ENCODE peak calls at places on chromosomes 11 and 22, in six cellular contexts. One of them, this sample, is unnamed.

GRCh38 chr11:45794169-45794568 is 10.8 kb upstream of the SLC35C1 start:
- DNase-seq in NCI-H510A treated with DMSO at 0.1 percent for 48 hours: peak
- DNase-seq in breast epithelium: no peak
- DNase-seq in NCI-H1092 treated with DMSO at 0.1 percent for 48 hours: peak
- DNase-seq in germinal center: no peak
- DNase-seq in HS-5: no peak
- DNase-seq in this sample: no peak

GRCh38 chr11:57100638-57101312 is 81.0 kb upstream of the LRRC55 start:
- DNase-seq in breast epithelium: no peak
- DNase-seq in NCI-H1092 treated with DMSO at 0.1 percent for 48 hours: peak
- DNase-seq in HS-5: no peak
- DNase-seq in NCI-H510A treated with DMSO at 0.1 percent for 48 hours: no peak
- DNase-seq in germinal center: no peak
- DNase-seq in this sample: no peak

GRCh38 chr11:134261000-134261399 is 7.6 kb downstream of the ACAD8 start:
- DNase-seq in HS-5: no peak
- DNase-seq in germinal center: no peak
- DNase-seq in NCI-H1092 treated with DMSO at 0.1 percent for 48 hours: no peak
- DNase-seq in breast epithelium: no peak
- DNase-seq in NCI-H510A treated with DMSO at 0.1 percent for 48 hours: no peak
- DNase-seq in this sample: no peak

GRCh38 chr11:118699508-118700220 is 20.2 kb upstream of the TREH start:
- DNase-seq in germinal center: no peak
- DNase-seq in breast epithelium: no peak
- DNase-seq in NCI-H510A treated with DMSO at 0.1 percent for 48 hours: no peak
- DNase-seq in NCI-H1092 treated with DMSO at 0.1 percent for 48 hours: no peak
- DNase-seq in HS-5: no peak
- DNase-seq in this sample: no peak

GRCh38 chr11:117335399-117335798 is 7.7 kb downstream of the CEP164 start:
- DNase-seq in breast epithelium: no peak
- DNase-seq in germinal center: no peak
- DNase-seq in NCI-H510A treated with DMSO at 0.1 percent for 48 hours: no peak
- DNase-seq in HS-5: no peak
- DNase-seq in NCI-H1092 treated with DMSO at 0.1 percent for 48 hours: no peak
- DNase-seq in this sample: no peak

GRCh38 chr11:128346808-128347207 is 240.6 kb downstream of the ETS1 start:
- DNase-seq in germinal center: no peak
- DNase-seq in NCI-H1092 treated with DMSO at 0.1 percent for 48 hours: peak
- DNase-seq in NCI-H510A treated with DMSO at 0.1 percent for 48 hours: no peak
- DNase-seq in HS-5: no peak
- DNase-seq in breast epithelium: no peak
- DNase-seq in this sample: no peak

GRCh38 chr11:70702040-70702648 is 303.8 kb downstream of the CTTN start:
- DNase-seq in breast epithelium: no peak
- DNase-seq in HS-5: no peak
- DNase-seq in NCI-H1092 treated with DMSO at 0.1 percent for 48 hours: no peak
- DNase-seq in germinal center: no peak
- DNase-seq in NCI-H510A treated with DMSO at 0.1 percent for 48 hours: no peak
- DNase-seq in this sample: no peak

GRCh38 chr22:25369133-25369532 is 149.7 kb downstream of the CRYBB2 start:
- DNase-seq in breast epithelium: no peak
- DNase-seq in NCI-H510A treated with DMSO at 0.1 percent for 48 hours: no peak
- DNase-seq in HS-5: no peak
- DNase-seq in NCI-H1092 treated with DMSO at 0.1 percent for 48 hours: no peak
- DNase-seq in germinal center: no peak
- DNase-seq in this sample: no peak

GRCh38 chr11:86671386-86672006 is 920 bp downstream of the ME3 start:
- DNase-seq in breast epithelium: peak
- DNase-seq in NCI-H1092 treated with DMSO at 0.1 percent for 48 hours: peak
- DNase-seq in germinal center: no peak
- DNase-seq in HS-5: no peak
- DNase-seq in NCI-H510A treated with DMSO at 0.1 percent for 48 hours: peak
- DNase-seq in this sample: no peak

GRCh38 chr22:45627489-45628233 is 44.0 kb upstream of the ATXN10 start:
- DNase-seq in HS-5: no peak
- DNase-seq in NCI-H510A treated with DMSO at 0.1 percent for 48 hours: no peak
- DNase-seq in breast epithelium: no peak
- DNase-seq in NCI-H1092 treated with DMSO at 0.1 percent for 48 hours: no peak
- DNase-seq in germinal center: no peak
- DNase-seq in this sample: no peak

GRCh38 chr11:118435233-118435892 is 929 bp upstream of the KMT2A start:
- DNase-seq in NCI-H510A treated with DMSO at 0.1 percent for 48 hours: peak
- DNase-seq in breast epithelium: no peak
- DNase-seq in HS-5: no peak
- DNase-seq in NCI-H1092 treated with DMSO at 0.1 percent for 48 hours: peak
- DNase-seq in germinal center: peak
- DNase-seq in this sample: peak

GRCh38 chr11:1442807-1443366 is 43.7 kb downstream of the MOB2 start:
- DNase-seq in HS-5: no peak
- DNase-seq in NCI-H1092 treated with DMSO at 0.1 percent for 48 hours: no peak
- DNase-seq in breast epithelium: no peak
- DNase-seq in germinal center: no peak
- DNase-seq in NCI-H510A treated with DMSO at 0.1 percent for 48 hours: no peak
- DNase-seq in this sample: no peak

GRCh38 chr11:61793084-61793828 is 545 bp downstream of the FEN1 start:
- DNase-seq in germinal center: no peak
- DNase-seq in NCI-H510A treated with DMSO at 0.1 percent for 48 hours: peak
- DNase-seq in HS-5: no peak
- DNase-seq in breast epithelium: no peak
- DNase-seq in NCI-H1092 treated with DMSO at 0.1 percent for 48 hours: peak
- DNase-seq in this sample: no peak

GRCh38 chr22:38829485-38829884 is 14.3 kb downstream of the NPTXR start:
- DNase-seq in germinal center: no peak
- DNase-seq in HS-5: no peak
- DNase-seq in breast epithelium: no peak
- DNase-seq in NCI-H1092 treated with DMSO at 0.1 percent for 48 hours: no peak
- DNase-seq in NCI-H510A treated with DMSO at 0.1 percent for 48 hours: no peak
- DNase-seq in this sample: no peak

GRCh38 chr11:132862918-132863317 is 669.4 kb downstream of the OPCML start:
- DNase-seq in NCI-H510A treated with DMSO at 0.1 percent for 48 hours: no peak
- DNase-seq in NCI-H1092 treated with DMSO at 0.1 percent for 48 hours: no peak
- DNase-seq in breast epithelium: no peak
- DNase-seq in germinal center: no peak
- DNase-seq in HS-5: no peak
- DNase-seq in this sample: no peak

GRCh38 chr22:46106279-46107022 is 43.9 kb upstream of the PPARA start:
- DNase-seq in NCI-H510A treated with DMSO at 0.1 percent for 48 hours: no peak
- DNase-seq in germinal center: no peak
- DNase-seq in HS-5: no peak
- DNase-seq in breast epithelium: no peak
- DNase-seq in NCI-H1092 treated with DMSO at 0.1 percent for 48 hours: no peak
- DNase-seq in this sample: no peak

GRCh38 chr22:32764330-32765116 is 37.0 kb upstream of the TIMP3 start:
- DNase-seq in HS-5: no peak
- DNase-seq in NCI-H1092 treated with DMSO at 0.1 percent for 48 hours: no peak
- DNase-seq in NCI-H510A treated with DMSO at 0.1 percent for 48 hours: no peak
- DNase-seq in breast epithelium: no peak
- DNase-seq in germinal center: no peak
- DNase-seq in this sample: no peak

GRCh38 chr11:57513911-57514537 is 1.5 kb downstream of the SLC43A1 start:
- DNase-seq in germinal center: peak
- DNase-seq in NCI-H1092 treated with DMSO at 0.1 percent for 48 hours: peak
- DNase-seq in NCI-H510A treated with DMSO at 0.1 percent for 48 hours: peak
- DNase-seq in breast epithelium: no peak
- DNase-seq in HS-5: no peak
- DNase-seq in this sample: no peak

This sample was measured in ascending aorta.